ENCODE peak calls at places on chromosomes 11 and 22, in eight cellular contexts. Q, O, Z, M, C, J, B and R are unnamed samples.

GRCh38 chr22:46593211-46593676 is 26.9 kb upstream of the GRAMD4 start:
- DNase-seq in Q (no peak), O (no peak), Z (no peak), M (peak), C (no peak), J (no peak), B (no peak), R (no peak)

GRCh38 chr22:42279425-42280020 is 9.1 kb upstream of the TCF20 start:
- DNase-seq in Q (no peak), O (no peak), Z (no peak), M (no peak), C (no peak), J (peak), B (no peak), R (no peak)

GRCh38 chr22:24325105-24325757 is 54.6 kb downstream of the SPECC1L start:
- DNase-seq in Q (peak), O (no peak), Z (peak), M (no peak), C (peak), J (no peak), B (peak), R (peak)

GRCh38 chr11:69854719-69855118 is 35.5 kb upstream of the FGF3 start:
- DNase-seq in Q (no peak), O (no peak), Z (no peak), M (no peak), C (no peak), J (no peak), B (no peak), R (no peak)

GRCh38 chr11:75706260-75706729 is 11.3 kb upstream of the MOGAT2 start:
- DNase-seq in Q (peak), O (peak), Z (peak), M (peak), C (peak), J (peak), B (peak), R (peak)

GRCh38 chr22:20449819-20450550 is 12.4 kb upstream of the SCARF2 start:
- DNase-seq in Q (no peak), O (no peak), Z (no peak), M (no peak), C (no peak), J (peak), B (no peak), R (no peak)

GRCh38 chr11:44764583-44764982 is 37.8 kb downstream of the TSPAN18 start:
- DNase-seq in Q (no peak), O (no peak), Z (no peak), M (no peak), C (no peak), J (no peak), B (no peak), R (no peak)

GRCh38 chr11:57903441-57904123 is 120.1 kb upstream of the OR9Q1 start:
- DNase-seq in Q (peak), O (no peak), Z (no peak), M (no peak), C (no peak), J (no peak), B (no peak), R (no peak)

GRCh38 chr11:45005106-45005505 is 54.4 kb upstream of the TP53I11 start:
- DNase-seq in Q (peak), O (no peak), Z (no peak), M (no peak), C (no peak), J (no peak), B (no peak), R (no peak)

GRCh38 chr11:122421684-122422083 is 233.8 kb upstream of the UBASH3B start:
- DNase-seq in Q (no peak), O (no peak), Z (no peak), M (no peak), C (no peak), J (no peak), B (no peak), R (no peak)

GRCh38 chr11:120431633-120432032 is 79.9 kb upstream of the GRIK4 start:
- DNase-seq in Q (peak), O (no peak), Z (peak), M (no peak), C (no peak), J (no peak), B (peak), R (peak)

GRCh38 chr22:50012201-50013181 is at the start of gene IL17REL:
- DNase-seq in Q (no peak), O (no peak), Z (no peak), M (no peak), C (no peak), J (no peak), B (no peak), R (no peak)

GRCh38 chr11:86143429-86144030 is 74.6 kb upstream of the PICALM start:
- DNase-seq in Q (no peak), O (no peak), Z (no peak), M (peak), C (peak), J (no peak), B (no peak), R (no peak)

GRCh38 chr11:66720223-66720898 is 8.7 kb downstream of the SPTBN2 start:
- DNase-seq in Q (peak), O (peak), Z (peak), M (no peak), C (peak), J (peak), B (peak), R (peak)

GRCh38 chr11:66986178-66986545 is 11.1 kb downstream of the C11orf86 start:
- DNase-seq in Q (no peak), O (no peak), Z (no peak), M (no peak), C (no peak), J (no peak), B (no peak), R (no peak)

GRCh38 chr11:97269527-97269926 is 879.7 kb downstream of the JRKL start:
- DNase-seq in Q (peak), O (no peak), Z (no peak), M (no peak), C (no peak), J (no peak), B (no peak), R (no peak)

GRCh38 chr11:23502821-23503220 is 642.5 kb upstream of the CCDC179 start:
- DNase-seq in Q (no peak), O (no peak), Z (no peak), M (no peak), C (no peak), J (no peak), B (no peak), R (no peak)

GRCh38 chr11:39817248-39817647 is 1642.2 kb downstream of the LRRC4C start:
- DNase-seq in Q (no peak), O (no peak), Z (no peak), M (no peak), C (no peak), J (no peak), B (no peak), R (no peak)